ENCODE peak calls at places on chromosomes 16 and 17, in seven cellular contexts. T is CD4-positive, alpha-beta T cell; R is substantia nigra; X is heart right ventricle; O is psoas muscle; S is esophagus squamous epithelium; K is PC-3. H is an unnamed sample.

GRCh38 chr16:77739493-77739892 is 17.2 kb downstream of the NUDT7 start:
- DNase-seq in X (no peak), K (no peak), T (no peak), O (no peak), S (no peak), R (no peak), H (no peak)

GRCh38 chr16:89146211-89147005 is 25.1 kb upstream of the CDH15 start:
- DNase-seq in R (no peak), T (no peak), O (peak), X (no peak), S (no peak), K (no peak), H (no peak)

GRCh38 chr16:79533292-79533691 is 67.2 kb downstream of the MAF start:
- DNase-seq in K (no peak), O (no peak), T (no peak), X (no peak), S (no peak), R (no peak), H (no peak)

GRCh38 chr17:82202981-82203380 is 9.7 kb downstream of the CCDC57 start:
- DNase-seq in R (no peak), T (no peak), O (no peak), S (no peak), X (no peak), K (no peak), H (no peak)

GRCh38 chr17:73358668-73359067 is 46.9 kb upstream of the CDC42EP4 start:
- DNase-seq in S (no peak), X (peak), O (no peak), T (no peak), R (no peak), K (no peak), H (no peak)

GRCh38 chr16:7505495-7505894 is 172.8 kb downstream of the RBFOX1 start:
- DNase-seq in R (no peak), K (no peak), T (no peak), S (no peak), X (no peak), O (no peak), H (no peak)

GRCh38 chr16:785563-786535 is 2.3 kb downstream of the RPUSD1 start:
- DNase-seq in T (peak), S (no peak), X (peak), K (peak), R (no peak), O (peak), H (no peak)

GRCh38 chr17:79594271-79594670 is 16.6 kb downstream of the RBFOX3 start:
- DNase-seq in X (no peak), K (no peak), T (no peak), O (no peak), R (no peak), S (no peak), H (no peak)

GRCh38 chr17:37060966-37061365 is 112.2 kb downstream of the AATF start:
- DNase-seq in T (no peak), K (no peak), S (no peak), R (no peak), O (no peak), X (no peak), H (no peak)

GRCh38 chr17:38606646-38607611 is 1.2 kb upstream of the SRCIN1 start:
- DNase-seq in T (no peak), S (no peak), R (peak), K (peak), X (peak), O (peak), H (no peak)

GRCh38 chr17:37406635-37407455 is at the start of the genes ACACA and TADA2A:
- DNase-seq in R (no peak), K (peak), X (peak), O (peak), T (peak), S (no peak), H (no peak)

GRCh38 chr16:83268164-83268563 is 539.6 kb upstream of the HSBP1 start:
- DNase-seq in X (no peak), O (no peak), R (no peak), T (no peak), S (no peak), K (no peak), H (no peak)

DNA sequence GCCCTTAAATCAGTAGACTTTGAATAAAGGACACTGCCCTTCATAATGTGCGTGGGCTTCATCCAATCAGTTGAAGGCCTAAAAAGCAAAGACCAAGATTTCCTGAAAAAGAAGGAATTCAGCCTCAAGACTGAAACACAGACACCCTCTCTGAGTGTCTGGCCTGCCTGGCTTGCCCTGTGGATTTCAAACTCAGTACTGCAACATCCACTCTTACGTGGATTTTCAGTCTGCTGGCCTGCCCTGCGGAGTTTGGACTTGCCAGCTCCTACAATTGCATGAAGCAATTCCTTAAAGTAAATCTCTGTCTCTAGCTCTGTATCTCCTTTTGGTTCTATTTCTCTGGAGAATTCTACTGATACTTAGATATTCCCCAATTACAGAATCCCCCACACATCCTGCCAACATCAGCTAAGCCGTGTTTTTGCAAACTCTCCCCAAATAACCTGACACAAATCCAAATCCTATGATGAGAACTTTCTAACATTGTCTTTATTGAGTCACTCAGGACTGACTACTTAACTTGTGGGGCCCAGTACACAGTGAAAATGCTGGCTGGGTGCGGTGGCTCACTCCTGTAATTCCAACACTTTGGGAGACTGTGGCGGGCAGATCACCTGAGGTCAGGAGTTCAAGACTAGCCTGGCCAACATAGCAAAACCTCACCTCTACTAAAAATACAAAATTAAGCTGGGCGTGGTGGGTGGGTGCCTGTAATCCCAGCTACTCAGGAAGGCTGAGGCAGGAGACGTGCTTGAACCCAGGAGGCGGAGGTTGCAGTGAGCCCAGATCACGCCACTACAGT is 7.2 kb upstream of the TNFRSF17 start:
- DNase-seq in X (no peak), T (no peak), R (no peak), S (no peak), K (no peak), O (no peak), H (no peak)
- H3K27ac ChIP-seq in X (no peak), T (no peak), R (no peak), S (peak), K (no peak), O (no peak), H (no peak)

GRCh38 chr16:67873435-67874146 is 739 bp downstream of the EDC4 start:
- DNase-seq in X (no peak), R (no peak), T (no peak), O (no peak), K (no peak), S (no peak), H (no peak)
- H3K27ac ChIP-seq in X (peak), R (peak), T (peak), O (peak), K (peak), S (peak), H (peak)

GRCh38 chr16:84766978-84767773 is 52.6 kb upstream of the CRISPLD2 start:
- DNase-seq in K (no peak), R (no peak), O (no peak), X (no peak), S (no peak), T (no peak), H (no peak)
- H3K27ac ChIP-seq in K (no peak), R (no peak), O (no peak), X (no peak), S (no peak), T (peak), H (no peak)

DNA sequence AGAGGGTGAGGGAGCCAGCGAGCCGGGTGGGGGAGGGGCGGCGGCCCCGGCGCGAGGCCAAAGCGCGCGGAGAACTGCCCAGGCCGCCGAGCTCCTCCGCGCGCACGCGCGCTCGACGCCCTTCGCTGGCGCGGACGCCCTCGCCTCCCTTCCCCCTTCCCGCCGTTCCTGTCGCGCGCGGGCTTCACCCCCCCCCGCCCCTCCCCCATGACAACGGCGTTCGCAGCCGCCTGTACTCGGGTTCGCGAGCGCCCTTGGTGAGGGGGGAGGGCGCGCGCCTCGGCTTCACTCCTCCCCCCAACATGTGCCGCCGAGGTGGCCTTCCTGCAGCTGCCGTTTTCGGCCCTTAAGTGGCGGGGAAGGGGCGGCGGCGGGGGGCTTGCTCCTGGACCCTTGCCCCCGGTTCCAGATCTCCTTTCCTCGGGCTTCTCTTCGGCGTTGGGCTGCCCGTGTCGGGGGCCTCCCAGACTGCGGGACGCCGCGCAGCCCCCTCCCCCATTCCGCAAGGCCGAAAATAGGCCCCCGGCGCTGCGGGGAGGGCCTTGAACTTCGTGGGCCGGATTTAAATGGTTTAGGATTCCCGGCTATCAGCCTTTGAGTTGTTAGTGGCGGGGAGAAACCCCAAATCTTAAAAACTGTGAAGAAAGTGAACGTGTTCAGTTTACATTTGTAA is 548 bp downstream of the SRRM2 start:
- DNase-seq in K (peak), S (no peak), R (peak), T (no peak), O (peak), X (peak), H (no peak)
- H3K27ac ChIP-seq in K (peak), S (peak), R (peak), T (peak), O (peak), X (peak), H (peak)

H was measured in epithelial cell of prostate.